ENCODE peak calls at places on chromosomes 4 and X, in five cellular contexts. M is HL-60, T is transverse colon, R is brain microvascular endothelial cell, B is testis. W is an unnamed sample.
A peak's percentile ranks its signal among the peaks of the same experiment; 100 is the strongest.

GRCh38 chr4:40183615-40184411 is 13.0 kb upstream of the RHOH start:
- DNase-seq in T (no peak), B (no peak), R (no peak), M (peak; percentile 9), W (no peak)

GRCh38 chrX:154409222-154409871 is at the start of gene DNASE1L1:
- DNase-seq in M (peak; percentile 86), R (peak; percentile 80), T (peak; percentile 90), B (peak; percentile 33), W (no peak)

GRCh38 chr4:110163327-110164070 is 34.9 kb downstream of the ELOVL6 start:
- DNase-seq in R (peak; percentile 82), B (no peak), M (no peak), T (no peak), W (no peak)

GRCh38 chr4:139740531-139741041 is 75.0 kb downstream of the MGST2 start:
- DNase-seq in T (peak; percentile 39), R (peak; percentile 90), M (peak; percentile 23), B (peak; percentile 73), W (peak; percentile 74)

GRCh38 chr4:90227177-90227576 is 100.0 kb downstream of the CCSER1 start:
- DNase-seq in B (no peak), T (no peak), R (no peak), M (no peak), W (no peak)

GRCh38 chr4:141541851-141542250 is 94.5 kb upstream of the IL15 start:
- DNase-seq in M (no peak), R (peak; percentile 45), T (no peak), B (no peak), W (no peak)

GRCh38 chr4:2339458-2340271 is 77.8 kb upstream of the MXD4 start:
- DNase-seq in M (no peak), B (peak; percentile 4), T (no peak), R (no peak), W (no peak)

GRCh38 chr4:182238355-182238931 is 4.8 kb upstream of the TENM3 start:
- DNase-seq in M (no peak), B (no peak), R (peak; percentile 21), T (no peak), W (no peak)

GRCh38 chrX:49137492-49137891 is 14.0 kb upstream of the GPKOW start:
- DNase-seq in B (no peak), M (no peak), T (no peak), R (no peak), W (no peak)

GRCh38 chr4:23374280-23374679 is 515.6 kb downstream of the PPARGC1A start:
- DNase-seq in T (no peak), M (no peak), B (no peak), R (no peak), W (no peak)

GRCh38 chr4:65918217-65918616 is 247.9 kb upstream of the EPHA5 start:
- DNase-seq in B (no peak), R (no peak), M (no peak), T (no peak), W (no peak)

GRCh38 chr4:120736312-120736711 is 186.2 kb downstream of the PRDM5 start:
- DNase-seq in M (no peak), T (no peak), B (no peak), R (no peak), W (no peak)

GRCh38 chr4:36549256-36549655 is 267.8 kb downstream of the DTHD1 start:
- DNase-seq in M (no peak), T (no peak), R (no peak), B (no peak), W (no peak)

GRCh38 chr4:44545781-44546180 is 97.2 kb upstream of the KCTD8 start:
- DNase-seq in T (no peak), B (no peak), R (no peak), M (no peak), W (no peak)

GRCh38 chr4:16785800-16786527 is 112.5 kb downstream of the LDB2 start:
- DNase-seq in T (no peak), B (no peak), R (peak; percentile 40), M (no peak), W (peak; percentile 69)

GRCh38 chrX:153378607-153379006 is 22.5 kb downstream of the PNMA6E start:
- DNase-seq in R (no peak), T (no peak), M (no peak), B (no peak), W (no peak)

GRCh38 chrX:107482046-107482445 is 32.6 kb downstream of the FRMPD3 start:
- DNase-seq in T (no peak), B (no peak), R (no peak), M (no peak), W (no peak)

GRCh38 chr4:7806080-7806630 is 133.5 kb downstream of the AFAP1 start:
- DNase-seq in T (peak; percentile 62), R (no peak), B (peak; percentile 74), M (no peak), W (no peak)

GRCh38 chr4:173319696-173320095 is 14.5 kb downstream of the HMGB2 start:
- DNase-seq in R (no peak), T (no peak), M (no peak), B (no peak), W (no peak)

GRCh38 chr4:76545161-76545884 is 110.3 kb downstream of the SHROOM3 start:
- DNase-seq in R (no peak), T (no peak), M (no peak), B (no peak), W (no peak)

DNA sequence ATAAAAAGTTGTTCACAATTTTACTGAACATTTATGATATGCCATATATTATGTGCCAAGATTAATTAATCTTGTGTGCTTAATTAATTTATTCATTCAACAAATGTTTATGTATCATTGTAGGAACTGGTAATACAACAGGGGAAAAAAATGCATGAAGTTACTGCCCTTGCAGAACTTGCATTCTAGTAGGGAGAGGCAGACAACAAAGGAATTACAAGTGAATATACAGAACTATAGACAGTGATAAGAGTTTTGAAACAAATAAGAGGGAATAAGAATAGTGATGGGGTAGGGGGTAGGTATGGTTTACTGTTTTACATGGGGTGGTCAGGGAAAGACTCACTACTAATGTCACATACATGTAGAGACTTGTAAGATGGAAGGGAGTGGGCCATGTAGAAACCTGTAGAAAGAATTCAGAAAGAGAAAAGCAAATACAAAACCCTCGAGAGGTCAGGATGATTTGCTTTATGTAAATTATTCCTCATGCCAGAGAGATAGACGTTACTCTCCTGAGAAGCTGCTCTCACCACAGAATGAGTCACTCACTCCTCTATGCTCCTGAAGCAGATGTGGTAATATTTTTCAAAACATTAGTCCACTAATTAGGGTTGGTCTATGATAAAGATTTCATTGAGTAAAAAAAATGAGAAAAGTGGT is 855.0 kb upstream of the GRID2 start:
- DNase-seq in M (no peak), B (no peak), R (no peak), T (no peak), W (peak; percentile 0)
- H3K27ac ChIP-seq in M (no peak overlapping the region), B (no peak overlapping the region), R (no peak overlapping the region), T (no peak overlapping the region), W (no peak overlapping the region)

GRCh38 chr4:113328514-113328913 is 279.1 kb downstream of the ANK2 start:
- DNase-seq in T (no peak), M (peak; percentile 16), R (no peak), B (peak; percentile 28), W (peak; percentile 40)
- TF ChIP-seq CTCF in T (peak; percentile 16), M (peak; percentile 40), R (peak; percentile 72), B (peak; percentile 30), W (peak; percentile 61)

DNA sequence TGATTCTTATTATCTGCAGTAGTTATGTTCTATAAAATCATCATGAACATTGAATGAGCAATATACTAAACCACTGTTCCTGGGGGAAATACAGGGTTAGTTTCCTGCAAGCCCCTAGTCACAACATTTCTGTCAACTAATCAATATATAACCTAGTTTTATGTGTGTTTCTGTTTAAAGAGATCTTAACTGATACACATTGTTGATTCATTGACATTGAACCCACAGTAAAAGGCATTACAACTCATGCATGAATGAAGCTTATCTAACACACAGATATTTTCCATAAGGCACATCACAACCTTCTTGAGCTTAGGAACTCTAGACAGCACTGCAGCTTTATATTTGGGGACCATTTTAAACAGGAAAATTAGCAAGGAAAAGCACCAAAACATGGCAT is 134.2 kb downstream of the CAMK2D start:
- DNase-seq in R (no peak), M (no peak), T (no peak), B (no peak), W (no peak)
- H3K27ac ChIP-seq in R (no peak overlapping the region), M (no peak overlapping the region), T (no peak overlapping the region), B (no peak overlapping the region), W (no peak overlapping the region)

DNA sequence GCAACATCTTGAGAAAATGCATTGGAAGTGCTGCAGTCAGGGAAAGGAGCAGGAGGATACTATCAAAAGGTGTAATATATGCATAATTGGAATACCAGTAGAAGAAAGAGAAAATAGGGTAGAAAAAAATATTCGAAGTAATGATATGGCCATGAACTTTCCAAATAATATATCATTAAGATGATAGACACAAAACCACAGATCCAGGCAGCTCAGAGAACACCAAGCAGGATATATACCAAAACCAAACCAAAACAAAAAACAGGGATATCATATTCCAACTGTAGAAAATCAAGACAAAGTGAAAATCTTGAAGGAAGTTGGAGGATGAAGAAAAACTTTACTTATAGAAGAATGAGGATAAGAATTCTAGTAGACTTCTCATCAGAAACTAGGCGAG is 9.7 kb upstream of the POLA1 start:
- DNase-seq in T (no peak), B (no peak), M (no peak), R (no peak), W (no peak)
- TF ChIP-seq CTCF in T (no peak), B (no peak), M (no peak), R (no peak), W (no peak)

DNA sequence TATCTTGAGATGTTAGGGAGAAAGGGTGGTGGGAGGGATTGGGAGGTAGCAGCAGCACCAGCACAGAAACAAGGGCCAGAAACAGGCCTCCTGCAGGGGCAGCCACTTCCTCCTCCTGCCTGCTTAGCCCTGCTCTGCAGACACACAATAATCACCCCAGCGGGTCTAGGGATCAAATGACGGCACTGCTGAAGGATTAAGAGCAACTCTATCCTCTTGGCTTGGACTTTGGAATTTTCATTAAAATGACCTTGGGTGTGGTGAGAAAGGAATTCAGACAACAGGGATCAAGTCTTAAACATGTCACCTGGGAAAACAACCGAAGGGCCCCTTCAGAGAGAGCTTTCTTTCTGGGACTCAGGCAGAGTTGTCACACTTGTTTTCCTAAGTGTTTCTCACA is 353.4 kb downstream of the SPRY1 start:
- DNase-seq in T (no peak), R (peak; percentile 28), M (peak; percentile 9), B (no peak), W (peak; percentile 56)
- H3K27ac ChIP-seq in T (no peak overlapping the region), R (no peak overlapping the region), M (no peak overlapping the region), B (no peak overlapping the region), W (no peak overlapping the region)